ENCODE peak calls at places on chromosomes 7 and 10, in nine cellular contexts. One of them, this sample, is unnamed.

GRCh38 chr7:131104611-131105293 is 222.9 kb upstream of the MKLN1 start:
- DNase-seq in heart right ventricle: no peak
- DNase-seq in brain microvascular endothelial cell: no peak
- DNase-seq in HCT116: no peak
- DNase-seq in body of pancreas: no peak
- DNase-seq in left lung: no peak
- DNase-seq in psoas muscle: no peak
- DNase-seq in cardiac muscle cell: peak
- DNase-seq in mucosa of descending colon: no peak
- DNase-seq in this sample: no peak

GRCh38 chr10:104209575-104210198 is 22.5 kb downstream of the CFAP43 start:
- DNase-seq in heart right ventricle: peak
- DNase-seq in brain microvascular endothelial cell: peak
- DNase-seq in HCT116: peak
- DNase-seq in body of pancreas: peak
- DNase-seq in left lung: no peak
- DNase-seq in psoas muscle: no peak
- DNase-seq in cardiac muscle cell: peak
- DNase-seq in mucosa of descending colon: peak
- DNase-seq in this sample: peak

GRCh38 chr7:129188372-129188891 is at the start of gene SMO:
- DNase-seq in heart right ventricle: peak
- DNase-seq in brain microvascular endothelial cell: no peak
- DNase-seq in HCT116: no peak
- DNase-seq in body of pancreas: peak
- DNase-seq in left lung: no peak
- DNase-seq in psoas muscle: peak
- DNase-seq in cardiac muscle cell: peak
- DNase-seq in mucosa of descending colon: peak
- DNase-seq in this sample: no peak

GRCh38 chr7:97004931-97005763 is at the start of gene DLX6:
- DNase-seq in heart right ventricle: no peak
- DNase-seq in brain microvascular endothelial cell: no peak
- DNase-seq in HCT116: no peak
- DNase-seq in body of pancreas: no peak
- DNase-seq in left lung: no peak
- DNase-seq in psoas muscle: no peak
- DNase-seq in cardiac muscle cell: peak
- DNase-seq in mucosa of descending colon: peak
- DNase-seq in this sample: no peak

GRCh38 chr10:12499066-12499465 is 149.7 kb downstream of the CAMK1D start:
- DNase-seq in heart right ventricle: no peak
- DNase-seq in brain microvascular endothelial cell: no peak
- DNase-seq in HCT116: no peak
- DNase-seq in body of pancreas: no peak
- DNase-seq in left lung: no peak
- DNase-seq in psoas muscle: no peak
- DNase-seq in cardiac muscle cell: no peak
- DNase-seq in mucosa of descending colon: no peak
- DNase-seq in this sample: no peak

GRCh38 chr10:21396889-21397288 is 128.6 kb downstream of the SKIDA1 start:
- DNase-seq in heart right ventricle: no peak
- DNase-seq in brain microvascular endothelial cell: no peak
- DNase-seq in HCT116: no peak
- DNase-seq in body of pancreas: no peak
- DNase-seq in left lung: no peak
- DNase-seq in psoas muscle: no peak
- DNase-seq in cardiac muscle cell: no peak
- DNase-seq in mucosa of descending colon: no peak
- DNase-seq in this sample: no peak

GRCh38 chr10:121415017-121415416 is 183.2 kb downstream of the FGFR2 start:
- DNase-seq in heart right ventricle: no peak
- DNase-seq in brain microvascular endothelial cell: no peak
- DNase-seq in HCT116: no peak
- DNase-seq in body of pancreas: no peak
- DNase-seq in left lung: no peak
- DNase-seq in psoas muscle: no peak
- DNase-seq in cardiac muscle cell: no peak
- DNase-seq in mucosa of descending colon: peak
- DNase-seq in this sample: no peak

GRCh38 chr7:131122394-131122793 is 205.3 kb upstream of the MKLN1 start:
- DNase-seq in heart right ventricle: no peak
- DNase-seq in brain microvascular endothelial cell: no peak
- DNase-seq in HCT116: no peak
- DNase-seq in body of pancreas: no peak
- DNase-seq in left lung: no peak
- DNase-seq in psoas muscle: no peak
- DNase-seq in cardiac muscle cell: no peak
- DNase-seq in mucosa of descending colon: no peak
- DNase-seq in this sample: no peak

GRCh38 chr10:34739915-34740314 is 75.2 kb downstream of the PARD3 start:
- DNase-seq in heart right ventricle: peak
- DNase-seq in brain microvascular endothelial cell: peak
- DNase-seq in HCT116: no peak
- DNase-seq in body of pancreas: peak
- DNase-seq in left lung: peak
- DNase-seq in psoas muscle: peak
- DNase-seq in cardiac muscle cell: peak
- DNase-seq in mucosa of descending colon: peak
- DNase-seq in this sample: peak

GRCh38 chr10:133438711-133439273 is 14.4 kb upstream of the SPRN start:
- DNase-seq in heart right ventricle: no peak
- DNase-seq in brain microvascular endothelial cell: peak
- DNase-seq in HCT116: peak
- DNase-seq in body of pancreas: no peak
- DNase-seq in left lung: no peak
- DNase-seq in psoas muscle: no peak
- DNase-seq in cardiac muscle cell: peak
- DNase-seq in mucosa of descending colon: no peak
- DNase-seq in this sample: peak

GRCh38 chr7:152406491-152406890 is 29.3 kb downstream of the KMT2C start:
- DNase-seq in heart right ventricle: no peak
- DNase-seq in brain microvascular endothelial cell: no peak
- DNase-seq in HCT116: no peak
- DNase-seq in body of pancreas: no peak
- DNase-seq in left lung: no peak
- DNase-seq in psoas muscle: no peak
- DNase-seq in cardiac muscle cell: no peak
- DNase-seq in mucosa of descending colon: no peak
- DNase-seq in this sample: no peak

GRCh38 chr7:92717982-92718716 is 118.2 kb downstream of the CDK6 start:
- DNase-seq in heart right ventricle: peak
- DNase-seq in brain microvascular endothelial cell: peak
- DNase-seq in HCT116: no peak
- DNase-seq in body of pancreas: peak
- DNase-seq in left lung: peak
- DNase-seq in psoas muscle: peak
- DNase-seq in cardiac muscle cell: peak
- DNase-seq in mucosa of descending colon: peak
- DNase-seq in this sample: peak

GRCh38 chr10:78222096-78222790 is 188.6 kb downstream of the RPS24 start:
- DNase-seq in heart right ventricle: no peak
- DNase-seq in brain microvascular endothelial cell: no peak
- DNase-seq in HCT116: no peak
- DNase-seq in body of pancreas: no peak
- DNase-seq in left lung: no peak
- DNase-seq in psoas muscle: no peak
- DNase-seq in cardiac muscle cell: no peak
- DNase-seq in mucosa of descending colon: no peak
- DNase-seq in this sample: no peak

GRCh38 chr10:73956476-73957338 is 41.2 kb upstream of the VCL start:
- DNase-seq in heart right ventricle: no peak
- DNase-seq in brain microvascular endothelial cell: peak
- DNase-seq in HCT116: no peak
- DNase-seq in body of pancreas: no peak
- DNase-seq in left lung: no peak
- DNase-seq in psoas muscle: no peak
- DNase-seq in cardiac muscle cell: peak
- DNase-seq in mucosa of descending colon: no peak
- DNase-seq in this sample: peak

GRCh38 chr7:43834463-43835251 is 34.7 kb downstream of the MRPS24 start:
- DNase-seq in heart right ventricle: no peak
- DNase-seq in brain microvascular endothelial cell: peak
- DNase-seq in HCT116: no peak
- DNase-seq in body of pancreas: peak
- DNase-seq in left lung: no peak
- DNase-seq in psoas muscle: no peak
- DNase-seq in cardiac muscle cell: peak
- DNase-seq in mucosa of descending colon: peak
- DNase-seq in this sample: peak

GRCh38 chr10:110008518-110009339 is 945 bp downstream of the ADD3 start:
- DNase-seq in heart right ventricle: peak
- DNase-seq in brain microvascular endothelial cell: no peak
- DNase-seq in HCT116: no peak
- DNase-seq in body of pancreas: peak
- DNase-seq in left lung: peak
- DNase-seq in psoas muscle: peak
- DNase-seq in cardiac muscle cell: peak
- DNase-seq in mucosa of descending colon: peak
- DNase-seq in this sample: no peak

GRCh38 chr7:13903997-13904396 is 85.5 kb downstream of the ETV1 start:
- DNase-seq in heart right ventricle: no peak
- DNase-seq in brain microvascular endothelial cell: no peak
- DNase-seq in HCT116: no peak
- DNase-seq in body of pancreas: no peak
- DNase-seq in left lung: no peak
- DNase-seq in psoas muscle: no peak
- DNase-seq in cardiac muscle cell: peak
- DNase-seq in mucosa of descending colon: no peak
- DNase-seq in this sample: peak

GRCh38 chr7:139359366-139360209 is at the start of gene LUC7L2:
- DNase-seq in heart right ventricle: peak
- DNase-seq in brain microvascular endothelial cell: peak
- DNase-seq in HCT116: peak
- DNase-seq in body of pancreas: peak
- DNase-seq in left lung: peak
- DNase-seq in psoas muscle: peak
- DNase-seq in cardiac muscle cell: peak
- DNase-seq in mucosa of descending colon: peak
- DNase-seq in this sample: peak
- TF ChIP-seq CTCF in heart right ventricle: no peak
- TF ChIP-seq CTCF in brain microvascular endothelial cell: no peak
- TF ChIP-seq CTCF in HCT116: no peak
- TF ChIP-seq CTCF in body of pancreas: no peak
- TF ChIP-seq CTCF in left lung: peak
- TF ChIP-seq CTCF in psoas muscle: no peak
- TF ChIP-seq CTCF in cardiac muscle cell: no peak
- TF ChIP-seq CTCF in mucosa of descending colon: no peak
- TF ChIP-seq CTCF in this sample: peak

GRCh38 chr10:125747417-125747816 is 27.9 kb downstream of the EDRF1 start:
- DNase-seq in heart right ventricle: no peak
- DNase-seq in brain microvascular endothelial cell: no peak
- DNase-seq in HCT116: no peak
- DNase-seq in body of pancreas: no peak
- DNase-seq in left lung: no peak
- DNase-seq in psoas muscle: no peak
- DNase-seq in cardiac muscle cell: no peak
- DNase-seq in mucosa of descending colon: no peak
- DNase-seq in this sample: no peak

GRCh38 chr10:125739994-125740679 is 20.6 kb downstream of the EDRF1 start:
- DNase-seq in heart right ventricle: no peak
- DNase-seq in brain microvascular endothelial cell: no peak
- DNase-seq in HCT116: no peak
- DNase-seq in body of pancreas: no peak
- DNase-seq in left lung: no peak
- DNase-seq in psoas muscle: no peak
- DNase-seq in cardiac muscle cell: no peak
- DNase-seq in mucosa of descending colon: no peak
- DNase-seq in this sample: no peak

GRCh38 chr10:125742465-125742864 is 23.0 kb downstream of the EDRF1 start:
- DNase-seq in heart right ventricle: no peak
- DNase-seq in brain microvascular endothelial cell: no peak
- DNase-seq in HCT116: no peak
- DNase-seq in body of pancreas: no peak
- DNase-seq in left lung: no peak
- DNase-seq in psoas muscle: no peak
- DNase-seq in cardiac muscle cell: peak
- DNase-seq in mucosa of descending colon: no peak
- DNase-seq in this sample: peak
- TF ChIP-seq CTCF in heart right ventricle: no peak
- TF ChIP-seq CTCF in brain microvascular endothelial cell: no peak
- TF ChIP-seq CTCF in HCT116: no peak
- TF ChIP-seq CTCF in body of pancreas: peak
- TF ChIP-seq CTCF in left lung: no peak
- TF ChIP-seq CTCF in psoas muscle: no peak
- TF ChIP-seq CTCF in cardiac muscle cell: no peak
- TF ChIP-seq CTCF in mucosa of descending colon: no peak
- TF ChIP-seq CTCF in this sample: peak

GRCh38 chr7:149334219-149334618 is 72.2 kb downstream of the ZNF783 start:
- DNase-seq in heart right ventricle: no peak
- DNase-seq in brain microvascular endothelial cell: no peak
- DNase-seq in HCT116: no peak
- DNase-seq in body of pancreas: no peak
- DNase-seq in left lung: no peak
- DNase-seq in psoas muscle: no peak
- DNase-seq in cardiac muscle cell: no peak
- DNase-seq in mucosa of descending colon: no peak
- DNase-seq in this sample: no peak
- TF ChIP-seq CTCF in heart right ventricle: no peak
- TF ChIP-seq CTCF in brain microvascular endothelial cell: no peak
- TF ChIP-seq CTCF in HCT116: no peak
- TF ChIP-seq CTCF in body of pancreas: no peak
- TF ChIP-seq CTCF in left lung: no peak
- TF ChIP-seq CTCF in psoas muscle: no peak
- TF ChIP-seq CTCF in cardiac muscle cell: no peak
- TF ChIP-seq CTCF in mucosa of descending colon: no peak
- TF ChIP-seq CTCF in this sample: peak

GRCh38 chr7:12524794-12525386 is 45.6 kb upstream of the SCIN start:
- DNase-seq in heart right ventricle: no peak
- DNase-seq in brain microvascular endothelial cell: peak
- DNase-seq in HCT116: peak
- DNase-seq in body of pancreas: no peak
- DNase-seq in left lung: no peak
- DNase-seq in psoas muscle: no peak
- DNase-seq in cardiac muscle cell: peak
- DNase-seq in mucosa of descending colon: no peak
- DNase-seq in this sample: peak
- TF ChIP-seq CTCF in heart right ventricle: peak
- TF ChIP-seq CTCF in brain microvascular endothelial cell: no peak
- TF ChIP-seq CTCF in HCT116: peak
- TF ChIP-seq CTCF in body of pancreas: peak
- TF ChIP-seq CTCF in left lung: peak
- TF ChIP-seq CTCF in psoas muscle: peak
- TF ChIP-seq CTCF in cardiac muscle cell: peak
- TF ChIP-seq CTCF in mucosa of descending colon: peak
- TF ChIP-seq CTCF in this sample: peak

This sample was measured in HFFc6.